ENCODE peak calls at places on chromosomes 3 and 15, in seven cellular contexts. One of them, this sample, is unnamed.

GRCh38 chr3:88059380-88060160 is 515 bp downstream of the ZNF654 start:
- DNase-seq in HepG2: no peak
- DNase-seq in HCT116: no peak
- DNase-seq in SK-N-SH: peak
- DNase-seq in GM12878: no peak
- DNase-seq in K562: peak
- DNase-seq in H1: no peak
- DNase-seq in this sample: no peak

GRCh38 chr15:32736351-32737061 is 18.7 kb downstream of the GREM1 start:
- DNase-seq in HepG2: no peak
- DNase-seq in HCT116: no peak
- DNase-seq in SK-N-SH: no peak
- DNase-seq in GM12878: no peak
- DNase-seq in K562: no peak
- DNase-seq in H1: no peak
- DNase-seq in this sample: no peak

GRCh38 chr15:26391556-26392229 is 381.2 kb downstream of the GABRB3 start:
- DNase-seq in HepG2: no peak
- DNase-seq in HCT116: no peak
- DNase-seq in SK-N-SH: no peak
- DNase-seq in GM12878: no peak
- DNase-seq in K562: no peak
- DNase-seq in H1: no peak
- DNase-seq in this sample: no peak

GRCh38 chr3:53570709-53571108 is 76.3 kb downstream of the CACNA1D start:
- DNase-seq in HepG2: no peak
- DNase-seq in HCT116: peak
- DNase-seq in SK-N-SH: no peak
- DNase-seq in GM12878: no peak
- DNase-seq in K562: no peak
- DNase-seq in H1: no peak
- DNase-seq in this sample: peak

GRCh38 chr3:195817578-195818135 is 5.9 kb upstream of the MUC4 start:
- DNase-seq in HepG2: no peak
- DNase-seq in HCT116: no peak
- DNase-seq in SK-N-SH: no peak
- DNase-seq in GM12878: no peak
- DNase-seq in K562: no peak
- DNase-seq in H1: no peak
- DNase-seq in this sample: no peak

GRCh38 chr3:170542704-170543103 is 43.2 kb downstream of the SLC7A14 start:
- DNase-seq in HepG2: no peak
- DNase-seq in HCT116: no peak
- DNase-seq in SK-N-SH: no peak
- DNase-seq in GM12878: no peak
- DNase-seq in K562: no peak
- DNase-seq in H1: no peak
- DNase-seq in this sample: no peak

GRCh38 chr3:184659797-184660301 is 52.0 kb downstream of the MAGEF1 start:
- DNase-seq in HepG2: peak
- DNase-seq in HCT116: no peak
- DNase-seq in SK-N-SH: peak
- DNase-seq in GM12878: no peak
- DNase-seq in K562: peak
- DNase-seq in H1: no peak
- DNase-seq in this sample: peak

GRCh38 chr15:90681480-90681879 is 35.7 kb upstream of the BLM start:
- DNase-seq in HepG2: no peak
- DNase-seq in HCT116: no peak
- DNase-seq in SK-N-SH: no peak
- DNase-seq in GM12878: no peak
- DNase-seq in K562: no peak
- DNase-seq in H1: no peak
- DNase-seq in this sample: no peak

GRCh38 chr3:127639173-127640030 is 10.4 kb downstream of the PODXL2 start:
- DNase-seq in HepG2: no peak
- DNase-seq in HCT116: no peak
- DNase-seq in SK-N-SH: no peak
- DNase-seq in GM12878: no peak
- DNase-seq in K562: no peak
- DNase-seq in H1: no peak
- DNase-seq in this sample: no peak

GRCh38 chr3:54600441-54601204 is 327.2 kb downstream of the LRTM1 start:
- DNase-seq in HepG2: no peak
- DNase-seq in HCT116: no peak
- DNase-seq in SK-N-SH: no peak
- DNase-seq in GM12878: no peak
- DNase-seq in K562: no peak
- DNase-seq in H1: peak
- DNase-seq in this sample: no peak

GRCh38 chr3:50269977-50270413 is 1.0 kb downstream of the SEMA3B start:
- DNase-seq in HepG2: no peak
- DNase-seq in HCT116: no peak
- DNase-seq in SK-N-SH: no peak
- DNase-seq in GM12878: no peak
- DNase-seq in K562: no peak
- DNase-seq in H1: no peak
- DNase-seq in this sample: no peak

GRCh38 chr3:2511356-2511755 is 412.7 kb downstream of the CNTN4 start:
- DNase-seq in HepG2: no peak
- DNase-seq in HCT116: no peak
- DNase-seq in SK-N-SH: peak
- DNase-seq in GM12878: no peak
- DNase-seq in K562: no peak
- DNase-seq in H1: peak
- DNase-seq in this sample: no peak

GRCh38 chr15:37823601-37824275 is 110.7 kb upstream of the TMCO5A start:
- DNase-seq in HepG2: no peak
- DNase-seq in HCT116: no peak
- DNase-seq in SK-N-SH: no peak
- DNase-seq in GM12878: no peak
- DNase-seq in K562: no peak
- DNase-seq in H1: no peak
- DNase-seq in this sample: no peak

GRCh38 chr15:62790531-62790930 is 252.0 kb upstream of the TPM1 start:
- DNase-seq in HepG2: no peak
- DNase-seq in HCT116: no peak
- DNase-seq in SK-N-SH: no peak
- DNase-seq in GM12878: no peak
- DNase-seq in K562: no peak
- DNase-seq in H1: no peak
- DNase-seq in this sample: no peak

GRCh38 chr15:62795171-62795570 is 247.4 kb upstream of the TPM1 start:
- DNase-seq in HepG2: no peak
- DNase-seq in HCT116: no peak
- DNase-seq in SK-N-SH: no peak
- DNase-seq in GM12878: peak
- DNase-seq in K562: no peak
- DNase-seq in H1: no peak
- DNase-seq in this sample: no peak

GRCh38 chr15:62792960-62793758 is 249.4 kb upstream of the TPM1 start:
- DNase-seq in HepG2: no peak
- DNase-seq in HCT116: no peak
- DNase-seq in SK-N-SH: peak
- DNase-seq in GM12878: peak
- DNase-seq in K562: no peak
- DNase-seq in H1: no peak
- DNase-seq in this sample: no peak

GRCh38 chr15:62788224-62788623 is 254.3 kb upstream of the TPM1 start:
- DNase-seq in HepG2: no peak
- DNase-seq in HCT116: no peak
- DNase-seq in SK-N-SH: no peak
- DNase-seq in GM12878: no peak
- DNase-seq in K562: no peak
- DNase-seq in H1: no peak
- DNase-seq in this sample: no peak

GRCh38 chr15:62791694-62792093 is 250.9 kb upstream of the TPM1 start:
- DNase-seq in HepG2: no peak
- DNase-seq in HCT116: no peak
- DNase-seq in SK-N-SH: no peak
- DNase-seq in GM12878: no peak
- DNase-seq in K562: no peak
- DNase-seq in H1: no peak
- DNase-seq in this sample: no peak
- TF ChIP-seq JUND in HepG2: no peak
- TF ChIP-seq JUND in HCT116: no peak
- TF ChIP-seq JUND in SK-N-SH: no peak
- TF ChIP-seq JUND in GM12878: no peak
- TF ChIP-seq JUND in K562: no peak
- TF ChIP-seq JUND in H1: no peak
- TF ChIP-seq JUND in this sample: no peak

GRCh38 chr3:143918848-143919247 is 52.8 kb upstream of the DIPK2A start:
- DNase-seq in HepG2: no peak
- DNase-seq in HCT116: no peak
- DNase-seq in SK-N-SH: no peak
- DNase-seq in GM12878: no peak
- DNase-seq in K562: no peak
- DNase-seq in H1: no peak
- DNase-seq in this sample: no peak

GRCh38 chr3:143928056-143928455 is 43.6 kb upstream of the DIPK2A start:
- DNase-seq in HepG2: no peak
- DNase-seq in HCT116: no peak
- DNase-seq in SK-N-SH: no peak
- DNase-seq in GM12878: no peak
- DNase-seq in K562: no peak
- DNase-seq in H1: no peak
- DNase-seq in this sample: no peak

GRCh38 chr3:143928541-143929255 is 42.9 kb upstream of the DIPK2A start:
- DNase-seq in HepG2: no peak
- DNase-seq in HCT116: no peak
- DNase-seq in SK-N-SH: no peak
- DNase-seq in GM12878: no peak
- DNase-seq in K562: no peak
- DNase-seq in H1: no peak
- DNase-seq in this sample: no peak

DNA sequence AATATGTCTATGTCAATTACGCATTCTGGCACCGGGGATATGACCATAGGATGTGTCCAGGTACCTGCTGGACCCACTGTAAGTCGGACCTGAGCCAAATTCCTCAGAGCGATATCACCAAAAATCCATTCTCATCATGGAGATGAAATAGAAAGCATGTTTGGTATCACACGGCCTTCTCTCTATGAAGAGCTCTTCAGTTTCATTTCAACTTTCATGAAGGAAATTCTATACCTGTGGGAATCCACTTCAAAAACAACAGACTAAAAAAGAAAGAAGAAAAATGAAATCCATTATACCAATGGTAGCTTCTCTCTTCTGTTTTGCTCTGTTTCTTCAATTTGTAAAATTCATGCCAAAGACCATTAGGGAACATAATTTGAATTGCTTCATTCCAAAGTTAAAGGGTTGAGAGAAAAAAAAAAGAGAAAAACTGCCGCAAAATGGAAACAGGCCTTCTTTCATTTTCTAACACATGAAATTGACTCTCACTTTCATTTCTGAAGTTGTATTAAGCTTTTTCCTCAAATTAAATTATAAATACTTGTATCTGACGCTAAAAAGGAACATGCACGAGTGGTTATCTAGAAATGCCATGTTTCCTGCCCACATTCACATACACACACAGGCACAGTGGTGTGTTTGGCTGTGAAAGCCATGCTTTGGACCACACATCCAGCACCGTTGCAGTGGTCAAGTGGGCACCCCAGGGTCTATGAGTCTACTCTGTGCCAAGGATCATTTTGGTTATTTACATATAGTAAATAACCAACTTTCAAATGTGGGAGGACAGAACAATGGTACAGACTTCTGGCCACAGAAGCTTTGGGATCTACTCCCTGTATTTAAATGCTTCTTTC is 46.9 kb upstream of the DIPK2A start:
- DNase-seq in HepG2: no peak
- DNase-seq in HCT116: no peak
- DNase-seq in SK-N-SH: no peak
- DNase-seq in GM12878: peak
- DNase-seq in K562: no peak
- DNase-seq in H1: no peak
- DNase-seq in this sample: no peak
- TF ChIP-seq JUND in HepG2: no peak
- TF ChIP-seq JUND in HCT116: no peak
- TF ChIP-seq JUND in SK-N-SH: no peak
- TF ChIP-seq JUND in GM12878: no peak
- TF ChIP-seq JUND in K562: no peak
- TF ChIP-seq JUND in H1: no peak
- TF ChIP-seq JUND in this sample: no peak

GRCh38 chr3:149547954-149548728 is 73.6 kb downstream of the TM4SF4 start:
- DNase-seq in HepG2: peak
- DNase-seq in HCT116: no peak
- DNase-seq in SK-N-SH: no peak
- DNase-seq in GM12878: no peak
- DNase-seq in K562: no peak
- DNase-seq in H1: no peak
- DNase-seq in this sample: peak
- TF ChIP-seq JUND in HepG2: no peak
- TF ChIP-seq JUND in HCT116: no peak
- TF ChIP-seq JUND in SK-N-SH: peak
- TF ChIP-seq JUND in GM12878: no peak
- TF ChIP-seq JUND in K562: no peak
- TF ChIP-seq JUND in H1: no peak
- TF ChIP-seq JUND in this sample: no peak

DNA sequence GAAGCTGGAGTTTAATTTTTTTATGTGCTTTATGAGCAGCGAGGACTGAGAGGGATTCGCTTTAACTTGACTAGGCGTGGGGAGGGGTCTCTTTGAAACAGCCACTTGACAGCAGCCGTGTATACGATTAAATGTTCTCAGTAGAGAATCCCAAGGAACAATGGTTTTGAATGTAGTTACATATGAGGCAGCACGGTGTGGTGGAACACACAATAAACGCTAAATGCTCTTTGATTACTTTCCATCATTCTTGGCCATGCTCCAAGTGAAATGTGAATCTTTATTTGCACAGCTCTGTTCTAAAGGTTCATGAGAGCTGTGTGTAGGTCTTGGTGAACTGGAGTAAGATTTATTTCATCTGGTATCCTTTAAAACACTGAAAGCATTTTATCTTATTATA is 251.4 kb upstream of the TGFBR2 start:
- DNase-seq in HepG2: peak
- DNase-seq in HCT116: no peak
- DNase-seq in SK-N-SH: no peak
- DNase-seq in GM12878: no peak
- DNase-seq in K562: no peak
- DNase-seq in H1: no peak
- DNase-seq in this sample: peak
- TF ChIP-seq JUND in HepG2: no peak
- TF ChIP-seq JUND in HCT116: no peak
- TF ChIP-seq JUND in SK-N-SH: no peak
- TF ChIP-seq JUND in GM12878: no peak
- TF ChIP-seq JUND in K562: no peak
- TF ChIP-seq JUND in H1: no peak
- TF ChIP-seq JUND in this sample: no peak